ENCODE peak calls at places on chromosome 1, in ten cellular contexts. D is CD8-positive, alpha-beta T cell; I is Karpas-422; Z is mammary epithelial cell; H is naive thymus-derived CD4-positive, alpha-beta T cell; X is suprapubic skin; C is CD8-positive, alpha-beta memory T cell; A is tibial nerve; E is CD4-positive, CD25-positive, alpha-beta regulatory T cell; L is gastrocnemius medialis. S is an unnamed sample.

GRCh38 chr1:205811660-205812059 is 1.3 kb downstream of the SLC41A1 start:
- DNase-seq in A (no peak), H (no peak), Z (no peak), C (no peak), D (no peak), X (no peak), E (no peak), L (peak; percentile 85), I (no peak), S (peak; percentile 51)

GRCh38 chr1:229410692-229411433 is 23.0 kb downstream of the ACTA1 start:
- DNase-seq in Z (peak; percentile 43), L (peak; percentile 96), X (no peak), H (no peak), A (no peak), E (peak; percentile 31), I (peak; percentile 38), C (no peak), D (no peak), S (peak; percentile 81)

GRCh38 chr1:234777850-234778214 is 167.9 kb upstream of the IRF2BP2 start:
- DNase-seq in C (no peak), Z (no peak), D (no peak), L (no peak), H (no peak), I (peak; percentile 53), E (no peak), A (no peak), X (no peak), S (no peak)

GRCh38 chr1:64203420-64203819 is at the start of gene UBE2U:
- DNase-seq in D (no peak), I (no peak), E (no peak), L (no peak), Z (no peak), H (no peak), X (no peak), A (no peak), C (no peak), S (peak; percentile 53)

GRCh38 chr1:48048064-48048463 is 50.9 kb upstream of the TRABD2B start:
- DNase-seq in E (no peak), L (no peak), X (no peak), I (no peak), D (no peak), H (no peak), Z (peak; percentile 79), C (no peak), A (peak; percentile 30), S (no peak)

GRCh38 chr1:235902638-235903542 is 36.2 kb upstream of the LYST start:
- DNase-seq in Z (peak; percentile 93), A (no peak), E (no peak), H (no peak), X (no peak), L (no peak), D (no peak), I (no peak), C (no peak), S (no peak)

GRCh38 chr1:201715351-201715750 is 113.6 kb upstream of the IPO9 start:
- DNase-seq in H (no peak), Z (no peak), E (no peak), X (no peak), L (no peak), C (no peak), I (no peak), A (no peak), D (no peak), S (no peak)

GRCh38 chr1:204623365-204623893 is 62.1 kb downstream of the LRRN2 start:
- DNase-seq in Z (peak; percentile 41), A (no peak), L (no peak), C (no peak), D (no peak), I (no peak), E (no peak), H (no peak), X (no peak), S (no peak)

GRCh38 chr1:53372501-53372951 is 44.7 kb upstream of the LRP8 start:
- DNase-seq in L (no peak), I (no peak), C (no peak), A (no peak), Z (no peak), E (no peak), D (no peak), H (no peak), X (peak; percentile 31), S (no peak)

GRCh38 chr1:53370369-53370961 is 42.6 kb upstream of the LRP8 start:
- DNase-seq in D (no peak), E (no peak), L (no peak), C (no peak), H (no peak), I (no peak), A (no peak), X (peak; percentile 25), Z (no peak), S (no peak)

GRCh38 chr1:53369761-53370160 is 41.9 kb upstream of the LRP8 start:
- DNase-seq in E (no peak), Z (no peak), L (no peak), I (no peak), C (no peak), H (no peak), A (no peak), X (peak; percentile 36), D (no peak), S (no peak)

GRCh38 chr1:53371851-53372250 is 44.0 kb upstream of the LRP8 start:
- DNase-seq in D (no peak), I (no peak), C (no peak), E (no peak), Z (no peak), X (peak; percentile 15), L (no peak), A (no peak), H (no peak), S (no peak)

DNA sequence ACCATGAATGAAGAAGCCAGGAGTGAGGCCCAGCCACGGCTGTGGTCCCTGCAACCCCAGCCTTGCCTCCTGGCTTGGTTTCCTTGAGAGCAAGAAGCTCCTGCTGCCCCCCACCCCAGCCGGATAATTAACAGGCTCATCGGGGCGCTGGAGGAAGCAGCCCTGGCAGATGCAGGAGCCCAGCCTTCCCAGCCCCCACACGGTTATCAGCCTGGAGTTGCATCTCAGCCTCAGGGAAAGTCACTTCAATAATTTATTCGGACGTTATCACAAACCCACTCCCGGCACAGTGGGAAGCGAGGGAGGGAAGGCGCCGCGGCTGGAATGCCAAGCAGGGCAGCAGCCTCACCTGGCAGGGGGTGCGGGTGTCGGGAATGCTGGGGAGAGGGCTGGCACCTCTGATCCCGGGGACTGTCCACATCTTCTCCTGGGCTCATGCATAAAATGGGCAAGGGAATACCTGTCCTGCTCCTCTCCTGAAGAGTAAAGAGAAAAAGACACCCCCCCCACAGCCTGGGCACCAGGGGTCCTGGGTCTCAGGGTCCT is 43.3 kb upstream of the LRP8 start:
- DNase-seq in D (no peak), C (no peak), X (peak; percentile 32), Z (no peak), H (no peak), A (no peak), E (no peak), I (no peak), L (no peak), S (no peak)
- H3K27ac ChIP-seq in D (no peak overlapping the region), C (no peak overlapping the region), X (no peak overlapping the region), Z (no peak overlapping the region), H (no peak overlapping the region), A (no peak overlapping the region), E (no peak overlapping the region), I (no peak overlapping the region), L (no peak overlapping the region), S (no peak overlapping the region)

GRCh38 chr1:12406218-12407021 is 176.6 kb downstream of the VPS13D start:
- DNase-seq in E (no peak), H (no peak), Z (no peak), D (no peak), I (no peak), L (no peak), A (no peak), X (no peak), C (no peak), S (no peak)

GRCh38 chr1:12407962-12408288 is 178.1 kb downstream of the VPS13D start:
- DNase-seq in C (no peak), E (no peak), H (no peak), Z (no peak), X (no peak), L (no peak), D (no peak), A (no peak), I (no peak), S (no peak)

GRCh38 chr1:12404918-12405317 is 175.1 kb downstream of the VPS13D start:
- DNase-seq in Z (no peak), A (no peak), H (no peak), I (no peak), D (no peak), X (no peak), L (no peak), E (no peak), C (no peak), S (no peak)

GRCh38 chr1:12407050-12407961 is 177.5 kb downstream of the VPS13D start:
- DNase-seq in I (no peak), A (peak; percentile 52), Z (peak; percentile 52), H (no peak), D (no peak), C (no peak), X (no peak), L (peak; percentile 30), E (peak; percentile 66), S (no peak)

DNA sequence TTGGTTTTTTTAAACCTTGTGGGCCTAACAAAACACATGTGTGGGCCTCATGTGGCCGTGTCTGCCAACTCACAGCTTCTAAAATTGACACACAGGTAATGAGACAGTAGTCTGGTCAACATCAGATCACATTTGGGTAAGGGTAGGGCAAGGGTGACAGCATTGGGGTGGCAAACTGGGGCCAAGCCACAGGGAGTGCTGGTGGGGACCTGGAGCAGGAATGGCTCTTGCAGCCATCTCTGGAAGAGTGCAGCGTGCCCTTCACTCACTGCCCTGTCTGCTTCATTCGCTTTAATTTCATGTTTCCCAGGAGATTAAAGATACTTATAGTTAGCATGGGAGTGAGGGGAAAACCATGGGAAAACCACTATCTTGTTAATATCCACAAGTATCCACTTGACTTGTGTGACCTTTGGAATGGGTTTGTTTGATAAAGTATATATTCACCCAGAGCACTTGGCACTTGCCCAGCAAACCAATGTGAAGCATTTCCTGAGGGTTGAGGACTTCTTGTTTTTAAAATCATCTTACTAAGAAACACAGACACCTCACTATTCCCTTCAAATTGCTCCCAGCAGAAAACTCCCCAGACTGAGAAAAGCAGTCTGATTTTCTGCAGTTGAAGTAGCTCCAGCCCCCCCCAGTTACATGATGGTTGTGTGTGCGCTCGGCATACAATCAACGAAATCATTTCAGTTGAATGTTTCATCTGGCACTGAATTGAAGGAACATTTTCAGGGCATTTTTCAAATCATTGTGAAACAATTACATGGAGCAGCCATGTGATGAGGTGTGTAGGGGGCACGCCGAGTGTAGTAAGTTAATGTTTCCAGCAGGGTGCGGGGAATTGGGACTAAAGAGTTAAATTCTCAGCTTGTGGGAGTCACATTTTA is 175.7 kb downstream of the VPS13D start:
- DNase-seq in X (no peak), C (no peak), D (no peak), A (peak; percentile 77), I (no peak), E (no peak), L (no peak), H (no peak), Z (no peak), S (no peak)
- H3K36me3 ChIP-seq in X (peaks cover 52% of the 10 kb centered on the region), C (peaks cover 28% of the 10 kb centered on the region), D (peaks cover 21% of the 10 kb centered on the region), A (peaks cover 4% of the 10 kb centered on the region), I (peaks cover 5% of the 10 kb centered on the region), E (peaks cover 64% of the 10 kb centered on the region), L (peaks cover 2% of the 10 kb centered on the region), H (peaks cover 4% of the 10 kb centered on the region), Z (peaks cover 4% of the 10 kb centered on the region), S (peaks cover 11% of the 10 kb centered on the region)

GRCh38 chr1:8138673-8139072 is 112.6 kb upstream of the ERRFI1 start:
- DNase-seq in I (no peak), E (no peak), L (no peak), D (no peak), Z (no peak), C (no peak), X (no peak), H (no peak), A (no peak), S (no peak)

GRCh38 chr1:8136766-8137165 is 110.7 kb upstream of the ERRFI1 start:
- DNase-seq in A (no peak), L (no peak), E (no peak), I (no peak), D (no peak), H (no peak), X (no peak), Z (no peak), C (no peak), S (no peak)

GRCh38 chr1:8139941-8140340 is 113.8 kb upstream of the ERRFI1 start:
- DNase-seq in L (no peak), E (no peak), Z (no peak), C (no peak), A (no peak), X (no peak), H (no peak), I (no peak), D (no peak), S (no peak)

GRCh38 chr1:8137406-8138244 is 111.5 kb upstream of the ERRFI1 start:
- DNase-seq in D (no peak), L (peak; percentile 77), X (no peak), A (peak; percentile 62), Z (peak; percentile 86), C (no peak), I (no peak), H (no peak), E (no peak), S (no peak)

GRCh38 chr1:8139383-8139782 is 113.3 kb upstream of the ERRFI1 start:
- DNase-seq in D (no peak), L (no peak), E (no peak), A (no peak), I (no peak), H (no peak), C (no peak), X (no peak), Z (no peak), S (no peak)
- H3K4me1 ChIP-seq in D (no peaks in the 10 kb centered on the region), L (peaks cover 5% of the 10 kb centered on the region), E (no peaks in the 10 kb centered on the region), A (peaks cover 16% of the 10 kb centered on the region), I (no peaks in the 10 kb centered on the region), H (no peaks in the 10 kb centered on the region), C (no peaks in the 10 kb centered on the region), X (peaks cover 18% of the 10 kb centered on the region), Z (peaks cover 36% of the 10 kb centered on the region), S (peaks cover 5% of the 10 kb centered on the region)

GRCh38 chr1:32612189-32612881 is 38.0 kb downstream of the ZBTB8OS start:
- DNase-seq in X (peak; percentile 86), H (peak; percentile 14), Z (peak; percentile 73), I (no peak), D (peak; percentile 17), L (peak; percentile 93), C (no peak), E (peak; percentile 43), A (peak; percentile 63), S (peak; percentile 91)
- H3K27ac ChIP-seq in X (no peak overlapping the region), H (no peak overlapping the region), Z (no peak overlapping the region), I (no peak overlapping the region), D (no peak overlapping the region), L (peak overlapping the region; percentile 74), C (no peak overlapping the region), E (no peak overlapping the region), A (peak overlapping the region; percentile 15), S (peak overlapping the region; percentile 78)

S was measured in psoas muscle.